ENCODE peak calls at places on chromosomes 5 and 9, in eight cellular contexts. X is A673, A is ovary, F is heart left ventricle, O is PC-9, D is left lung, V is kidney epithelial cell, Z is esophagus squamous epithelium. E is an unnamed sample. For H3K27me3, the result is how much of the 10 kb centered on the place peaks cover.

GRCh38 chr5:52999357-52999949 is 10.3 kb downstream of the ITGA2 start:
- DNase-seq in X (no peak), A (no peak), F (no peak), O (no peak), D (no peak), V (no peak), Z (no peak), E (no peak)

GRCh38 chr5:33936381-33937016 is at the start of gene RXFP3:
- DNase-seq in X (no peak), A (no peak), F (no peak), O (no peak), D (no peak), V (no peak), Z (no peak), E (no peak)

GRCh38 chr5:1525624-1525985 is 1.8 kb upstream of the LPCAT1 start:
- DNase-seq in X (no peak), A (no peak), F (no peak), O (no peak), D (no peak), V (no peak), Z (no peak), E (peak)

GRCh38 chr5:9342161-9342787 is 203.6 kb downstream of the SEMA5A start:
- DNase-seq in X (no peak), A (no peak), F (no peak), O (no peak), D (no peak), V (no peak), Z (no peak), E (no peak)

GRCh38 chr5:61817472-61818326 is 485.6 kb downstream of the ZSWIM6 start:
- DNase-seq in X (peak), A (peak), F (peak), O (peak), D (peak), V (peak), Z (no peak), E (no peak)

GRCh38 chr5:172608773-172609172 is 32.3 kb upstream of the NEURL1B start:
- DNase-seq in X (no peak), A (no peak), F (no peak), O (no peak), D (no peak), V (no peak), Z (no peak), E (no peak)

GRCh38 chr5:115391780-115392179 is 95.3 kb upstream of the CCDC112 start:
- DNase-seq in X (no peak), A (no peak), F (no peak), O (no peak), D (no peak), V (no peak), Z (no peak), E (no peak)

GRCh38 chr9:109551651-109552050 is 53.5 kb upstream of the PTPN3 start:
- DNase-seq in X (no peak), A (no peak), F (no peak), O (no peak), D (no peak), V (no peak), Z (no peak), E (no peak)

GRCh38 chr5:92559743-92560142 is 1021.3 kb downstream of the NR2F1-AS1 start:
- DNase-seq in X (no peak), A (no peak), F (no peak), O (no peak), D (no peak), V (peak), Z (no peak), E (no peak)

GRCh38 chr5:150402226-150402773 is 10.4 kb downstream of the CD74 start:
- DNase-seq in X (no peak), A (no peak), F (no peak), O (no peak), D (no peak), V (no peak), Z (no peak), E (no peak)

GRCh38 chr5:148687427-148687826 is 33.1 kb upstream of the HTR4 start:
- DNase-seq in X (peak), A (no peak), F (no peak), O (peak), D (no peak), V (no peak), Z (no peak), E (no peak)

GRCh38 chr5:124605516-124605915 is 140.9 kb downstream of the ZNF608 start:
- DNase-seq in X (no peak), A (no peak), F (peak), O (no peak), D (no peak), V (no peak), Z (no peak), E (no peak)

GRCh38 chr9:86098793-86099694 is at the start of gene GOLM1:
- DNase-seq in X (peak), A (peak), F (peak), O (peak), D (peak), V (no peak), Z (no peak), E (no peak)

GRCh38 chr5:14663734-14664269 is 716 bp upstream of the OTULIN start:
- DNase-seq in X (peak), A (no peak), F (no peak), O (no peak), D (no peak), V (no peak), Z (no peak), E (no peak)

GRCh38 chr9:101468116-101468515 is 32.5 kb upstream of the ALDOB start:
- DNase-seq in X (no peak), A (no peak), F (no peak), O (no peak), D (no peak), V (no peak), Z (no peak), E (no peak)

GRCh38 chr5:179805529-179806249 is 977 bp downstream of the MGAT4B start:
- DNase-seq in X (no peak), A (peak), F (peak), O (peak), D (no peak), V (no peak), Z (no peak), E (no peak)

GRCh38 chr5:56211298-56211865 is 21.7 kb downstream of the ANKRD55 start:
- DNase-seq in X (no peak), A (no peak), F (no peak), O (peak), D (peak), V (peak), Z (no peak), E (no peak)

GRCh38 chr5:95669985-95670384 is 12.8 kb downstream of the SPATA9 start:
- DNase-seq in X (no peak), A (peak), F (no peak), O (no peak), D (no peak), V (no peak), Z (no peak), E (no peak)

GRCh38 chr5:39928709-39929108 is 503.9 kb upstream of the DAB2 start:
- DNase-seq in X (no peak), A (no peak), F (no peak), O (no peak), D (no peak), V (no peak), Z (no peak), E (no peak)

GRCh38 chr5:95620870-95621838 is 1.3 kb downstream of the GPR150 start:
- DNase-seq in X (peak), A (no peak), F (peak), O (peak), D (peak), V (no peak), Z (no peak), E (no peak)

GRCh38 chr5:91224459-91224858 is 158.7 kb downstream of the ARRDC3 start:
- DNase-seq in X (no peak), A (no peak), F (no peak), O (no peak), D (no peak), V (no peak), Z (no peak), E (no peak)

GRCh38 chr5:178213003-178213449 is 8.7 kb downstream of the HNRNPAB start:
- DNase-seq in X (no peak), A (no peak), F (no peak), O (no peak), D (no peak), V (no peak), Z (no peak), E (no peak)

GRCh38 chr9:13791816-13792215 is 512.3 kb upstream of the MPDZ start:
- DNase-seq in X (no peak), A (no peak), F (no peak), O (no peak), D (no peak), V (no peak), Z (no peak), E (no peak)

GRCh38 chr5:75234251-75234650 is 2.4 kb downstream of the ANKRD31 start:
- DNase-seq in X (no peak), A (no peak), F (no peak), O (no peak), D (no peak), V (no peak), Z (no peak), E (no peak)

GRCh38 chr5:87526131-87526530 is 113.4 kb upstream of the CCNH start:
- DNase-seq in X (peak), A (no peak), F (no peak), O (peak), D (no peak), V (no peak), Z (no peak), E (no peak)

GRCh38 chr5:123807177-123807900 is 295.4 kb downstream of the CSNK1G3 start:
- DNase-seq in X (peak), A (no peak), F (no peak), O (no peak), D (no peak), V (no peak), Z (no peak), E (no peak)

GRCh38 chr9:72145093-72145492 is 4.1 kb upstream of the GDA start:
- DNase-seq in X (no peak), A (no peak), F (no peak), O (no peak), D (no peak), V (no peak), Z (no peak), E (no peak)

GRCh38 chr5:112419596-112420110 is 576 bp upstream of the EPB41L4A start:
- DNase-seq in X (peak), A (peak), F (peak), O (peak), D (peak), V (no peak), Z (no peak), E (peak)

GRCh38 chr5:112418412-112419049 is 546 bp downstream of the EPB41L4A start:
- DNase-seq in X (no peak), A (peak), F (peak), O (no peak), D (no peak), V (no peak), Z (no peak), E (no peak)

GRCh38 chr5:112420111-112420864 is 1.2 kb upstream of the EPB41L4A start:
- DNase-seq in X (peak), A (peak), F (peak), O (peak), D (peak), V (no peak), Z (peak), E (peak)

GRCh38 chr5:112419050-112419595 is at the start of gene EPB41L4A:
- DNase-seq in X (peak), A (peak), F (peak), O (peak), D (no peak), V (no peak), Z (no peak), E (no peak)

GRCh38 chr5:112417931-112418358 is 1.1 kb downstream of the EPB41L4A start:
- DNase-seq in X (no peak), A (peak), F (peak), O (peak), D (peak), V (no peak), Z (no peak), E (peak)
- H3K27me3 ChIP-seq in X (half or more), A (under half), F (under half), O (under half), D (under half), V (under half), Z (under half), E (under half)

DNA sequence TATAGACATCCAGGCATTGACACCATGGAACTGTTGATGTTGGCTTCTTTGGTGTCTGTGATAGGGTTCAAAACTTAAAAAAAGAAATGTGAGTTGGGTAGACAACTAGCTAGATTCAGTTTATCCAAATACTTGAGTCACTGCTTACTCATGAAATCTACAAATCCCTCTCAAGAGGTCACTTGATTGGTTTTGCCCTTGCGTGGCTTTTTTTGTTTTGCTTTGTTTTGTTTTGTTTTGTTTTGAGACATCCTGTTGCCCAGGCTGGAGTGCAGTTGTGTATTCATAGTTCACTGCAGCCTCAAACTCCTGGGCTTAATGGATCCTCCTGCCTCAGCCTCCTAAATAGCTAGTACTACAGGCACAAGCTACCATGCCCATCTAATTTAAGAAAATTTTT is 10.5 kb upstream of the ENTREP1 start:
- DNase-seq in X (no peak), A (no peak), F (no peak), O (no peak), D (no peak), V (no peak), Z (no peak), E (no peak)
- TF ChIP-seq CTCF in X (no peak), A (no peak), F (no peak), O (no peak), D (no peak), V (no peak), Z (no peak), E (no peak)

GRCh38 chr9:133707065-133707760 is 30.9 kb downstream of the SARDH start:
- DNase-seq in X (peak), A (peak), F (peak), O (no peak), D (peak), V (no peak), Z (no peak), E (peak)
- H3K27me3 ChIP-seq in X (under half), A (under half), F (under half), O (half or more), D (under half), V (under half), Z (under half), E (under half)

GRCh38 chr5:139038618-139039305 is 159.4 kb downstream of the SIL1 start:
- DNase-seq in X (no peak), A (no peak), F (no peak), O (no peak), D (no peak), V (no peak), Z (no peak), E (no peak)
- TF ChIP-seq CTCF in X (peak), A (no peak), F (no peak), O (no peak), D (no peak), V (peak), Z (no peak), E (no peak)

GRCh38 chr9:135712571-135713295 is 10.7 kb downstream of the KCNT1 start:
- DNase-seq in X (no peak), A (peak), F (no peak), O (no peak), D (no peak), V (no peak), Z (no peak), E (no peak)
- H3K27me3 ChIP-seq in X (under half), A (under half), F (under half), O (half or more), D (under half), V (under half), Z (under half), E (under half)

DNA sequence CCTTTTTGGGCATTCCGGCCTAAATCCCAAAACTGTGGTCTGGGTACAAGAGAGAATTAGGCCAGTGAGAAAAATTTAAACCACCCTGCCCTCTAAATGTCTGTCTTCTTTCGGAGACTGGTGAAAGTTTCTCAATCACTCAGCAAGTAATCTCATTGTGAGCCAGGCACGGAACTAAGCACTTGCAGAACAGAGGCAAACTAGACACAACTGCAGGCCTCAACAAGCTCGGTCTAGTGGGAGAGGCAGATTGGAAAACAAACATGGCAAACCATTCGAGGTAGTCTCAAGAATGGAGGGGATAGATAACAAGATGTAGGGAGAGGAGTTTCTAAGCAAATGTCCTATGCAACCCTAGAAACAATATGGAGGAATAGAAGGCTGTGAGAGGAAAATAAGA is 8.9 kb upstream of the C5orf58 start:
- DNase-seq in X (no peak), A (no peak), F (no peak), O (no peak), D (no peak), V (no peak), Z (no peak), E (no peak)
- TF ChIP-seq CTCF in X (no peak), A (no peak), F (no peak), O (no peak), D (no peak), V (no peak), Z (no peak), E (no peak)

GRCh38 chr5:159100022-159100927 is 559 bp upstream of the EBF1 start:
- DNase-seq in X (peak), A (peak), F (peak), O (no peak), D (peak), V (peak), Z (peak), E (peak)
- H3K27me3 ChIP-seq in X (under half), A (under half), F (under half), O (under half), D (half or more), V (half or more), Z (under half), E (under half)

GRCh38 chr9:106947097-106947496 is 84.1 kb downstream of the ZNF462 start:
- DNase-seq in X (no peak), A (no peak), F (no peak), O (no peak), D (no peak), V (no peak), Z (no peak), E (no peak)

GRCh38 chr9:106953166-106953565 is 90.2 kb downstream of the ZNF462 start:
- DNase-seq in X (no peak), A (peak), F (no peak), O (no peak), D (no peak), V (peak), Z (no peak), E (no peak)

GRCh38 chr9:106945727-106946690 is 83.0 kb downstream of the ZNF462 start:
- DNase-seq in X (no peak), A (no peak), F (no peak), O (no peak), D (no peak), V (no peak), Z (no peak), E (no peak)

GRCh38 chr9:106941901-106942300 is 78.9 kb downstream of the ZNF462 start:
- DNase-seq in X (no peak), A (no peak), F (no peak), O (no peak), D (no peak), V (no peak), Z (no peak), E (no peak)

DNA sequence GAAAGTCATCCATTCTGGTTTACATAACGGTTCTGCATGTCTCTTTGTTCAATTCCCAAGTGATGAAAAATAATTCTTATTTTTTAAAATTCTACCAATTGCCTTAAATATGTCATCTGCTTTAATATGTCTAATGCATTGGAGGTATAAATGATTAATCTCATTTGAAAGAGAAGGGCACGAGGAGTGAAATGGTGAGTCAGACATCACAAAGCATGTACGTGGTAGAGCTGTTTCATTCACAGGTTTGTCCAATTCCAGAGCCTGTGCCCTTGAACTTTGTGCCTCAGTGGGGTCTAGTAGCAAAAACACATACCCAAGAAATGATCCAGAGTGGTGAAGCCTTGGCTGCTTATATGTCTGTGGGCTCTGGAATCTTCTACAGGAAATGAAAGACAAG is 84.5 kb downstream of the ZNF462 start:
- DNase-seq in X (no peak), A (no peak), F (no peak), O (no peak), D (no peak), V (no peak), Z (no peak), E (no peak)
- TF ChIP-seq CTCF in X (no peak), A (no peak), F (no peak), O (no peak), D (no peak), V (no peak), Z (no peak), E (no peak)

E was measured in right atrium auricular region.